ENCODE peak calls at places on chromosomes 3 and 15, in seven cellular contexts. M, Q, G, W, U, I and P are unnamed samples.

GRCh38 chr3:139935071-139935865 is at the start of gene CLSTN2:
- DNase-seq in Q (no peak), M (no peak), I (peak; percentile 61), U (no peak), G (peak; percentile 76), W (peak; percentile 67), P (peak; percentile 6)

GRCh38 chr15:23532019-23532418 is 33.5 kb upstream of the MKRN3 start:
- DNase-seq in I (no peak), Q (no peak), M (no peak), U (peak; percentile 8), W (no peak), G (no peak), P (no peak)

GRCh38 chr3:157442729-157443128 is 6.1 kb downstream of the PTX3 start:
- DNase-seq in G (no peak), W (no peak), Q (peak; percentile 47), U (peak; percentile 32), M (no peak), I (no peak), P (peak; percentile 85)

GRCh38 chr15:32718082-32718821 is 448 bp downstream of the GREM1 start:
- DNase-seq in I (no peak), W (peak; percentile 29), U (no peak), Q (no peak), M (no peak), G (peak; percentile 37), P (no peak)

GRCh38 chr15:68447209-68447608 is 15.2 kb upstream of the ITGA11 start:
- DNase-seq in U (no peak), I (no peak), G (no peak), Q (no peak), M (no peak), W (no peak), P (no peak)

GRCh38 chr3:100634493-100635272 is 25.3 kb downstream of the ADGRG7 start:
- DNase-seq in W (no peak), M (peak; percentile 4), U (peak; percentile 85), G (no peak), Q (peak; percentile 6), I (no peak), P (peak; percentile 30)

GRCh38 chr3:82087958-82088357 is 326.5 kb upstream of the GBE1 start:
- DNase-seq in I (no peak), Q (peak; percentile 67), G (no peak), M (no peak), W (no peak), U (no peak), P (peak; percentile 40)

GRCh38 chr3:189172668-189173419 is 1.1 kb downstream of the TPRG1 start:
- DNase-seq in I (no peak), Q (no peak), W (no peak), M (no peak), G (no peak), U (no peak), P (no peak)

GRCh38 chr15:80996247-80996646 is 4.5 kb upstream of the TLNRD1 start:
- DNase-seq in Q (no peak), I (no peak), G (no peak), M (no peak), W (no peak), U (peak; percentile 64), P (peak; percentile 12)